ENCODE peak calls at places on chromosome 2, in eight cellular contexts. K is NCI-H510A treated with DMSO at 0.1 percent for 48 hours, W is HT1080, B is NCI-H1417 treated with DMSO at 0.1 percent for 48 hours, C is left cardiac atrium, J is A172, D is amniotic stem cell, Z is fibroblast of gingiva. Y is an unnamed sample.

GRCh38 chr2:146652311-146652710 is 1192.5 kb upstream of the ACVR2A start:
- DNase-seq in K (no peak), W (no peak), B (no peak), C (no peak), J (peak), D (no peak), Z (no peak), Y (no peak)

GRCh38 chr2:60882971-60883753 is 1.8 kb downstream of the REL start:
- DNase-seq in K (peak), W (peak), B (no peak), C (no peak), J (peak), D (no peak), Z (no peak), Y (peak)

GRCh38 chr2:55555977-55556376 is 36.5 kb downstream of the CFAP36 start:
- DNase-seq in K (no peak), W (no peak), B (no peak), C (no peak), J (peak), D (no peak), Z (no peak), Y (no peak)

GRCh38 chr2:83817511-83817910 is 641.6 kb downstream of the SUCLG1 start:
- DNase-seq in K (peak), W (no peak), B (no peak), C (no peak), J (peak), D (no peak), Z (no peak), Y (no peak)

GRCh38 chr2:232966122-232966521 is 46.9 kb downstream of the NGEF start:
- DNase-seq in K (no peak), W (no peak), B (no peak), C (no peak), J (no peak), D (no peak), Z (no peak), Y (no peak)

GRCh38 chr2:127220102-127220806 is at the start of gene CYP27C1:
- DNase-seq in K (no peak), W (no peak), B (no peak), C (no peak), J (peak), D (peak), Z (no peak), Y (no peak)

GRCh38 chr2:12597555-12597954 is 119.2 kb upstream of the TRIB2 start:
- DNase-seq in K (no peak), W (no peak), B (no peak), C (no peak), J (no peak), D (no peak), Z (no peak), Y (no peak)

GRCh38 chr2:118301248-118301647 is 213.0 kb downstream of the INSIG2 start:
- DNase-seq in K (no peak), W (no peak), B (no peak), C (no peak), J (no peak), D (no peak), Z (no peak), Y (no peak)

GRCh38 chr2:58938988-58939387 is 697.9 kb upstream of the FANCL start:
- DNase-seq in K (no peak), W (no peak), B (no peak), C (no peak), J (no peak), D (no peak), Z (no peak), Y (no peak)